ENCODE peak calls at places on chromosomes 1 and 21, in five cellular contexts. J, Z, A, V and U are unnamed samples. For H3K4me1, the result is how much of the 10 kb centered on the place peaks cover.

GRCh38 chr1:193486671-193487229 is 300.3 kb upstream of the B3GALT2 start:
- DNase-seq in A (no peak), V (no peak), Z (no peak), J (no peak), U (no peak)

GRCh38 chr1:208149776-208150514 is 94.2 kb downstream of the PLXNA2 start:
- DNase-seq in A (peak), J (peak), Z (no peak), V (peak), U (no peak)

GRCh38 chr1:220278991-220279390 is 6.7 kb upstream of the RAB3GAP2 start:
- DNase-seq in V (no peak), J (no peak), Z (peak), A (no peak), U (no peak)

GRCh38 chr1:156075158-156075557 is 7.1 kb downstream of the MEX3A start:
- DNase-seq in J (no peak), A (peak), V (peak), Z (no peak), U (no peak)

GRCh38 chr1:32345289-32345827 is 9.3 kb upstream of the MARCKSL1 start:
- DNase-seq in A (peak), J (no peak), V (no peak), Z (peak), U (no peak)

GRCh38 chr1:28122183-28122582 is 33.8 kb upstream of the EYA3 start:
- DNase-seq in Z (peak), A (no peak), V (no peak), J (no peak), U (no peak)

GRCh38 chr21:44966135-44967081 is 26.6 kb downstream of the SLX9 start:
- DNase-seq in A (no peak), Z (no peak), V (peak), J (peak), U (peak)

GRCh38 chr1:81978945-81979344 is 178.2 kb downstream of the ADGRL2 start:
- DNase-seq in Z (peak), V (no peak), A (no peak), J (no peak), U (no peak)

GRCh38 chr1:67571406-67571805 is 113.6 kb upstream of the GADD45A start:
- DNase-seq in J (no peak), V (no peak), Z (no peak), A (no peak), U (no peak)

GRCh38 chr21:29248124-29248523 is 50.6 kb upstream of the BACH1 start:
- DNase-seq in A (no peak), V (no peak), Z (no peak), J (no peak), U (no peak)

GRCh38 chr1:53047737-53048344 is 14.2 kb upstream of the PODN start:
- DNase-seq in A (peak), Z (peak), V (peak), J (no peak), U (no peak)

GRCh38 chr1:16727190-16728111 is 12.9 kb upstream of the RNU1-4 start:
- DNase-seq in J (no peak), A (no peak), Z (peak), V (peak), U (no peak)

GRCh38 chr1:93623875-93624274 is 57.8 kb downstream of the BCAR3 start:
- DNase-seq in V (no peak), A (no peak), Z (peak), J (no peak), U (no peak)

GRCh38 chr1:39158330-39159086 is 46.0 kb upstream of the MACF1 start:
- DNase-seq in A (peak), J (no peak), V (no peak), Z (peak), U (peak)

GRCh38 chr1:181479137-181479745 is 4.1 kb upstream of the CACNA1E start:
- DNase-seq in V (peak), Z (peak), A (peak), J (no peak), U (peak)

GRCh38 chr1:100502052-100502792 is 35.7 kb upstream of the GPR88 start:
- DNase-seq in J (no peak), Z (no peak), A (no peak), V (no peak), U (no peak)

GRCh38 chr1:148388260-148389026 is 94.7 kb downstream of the PPIAL4G start:
- DNase-seq in V (peak), A (peak), Z (peak), J (peak), U (peak)

GRCh38 chr1:25834894-25835293 is 15.1 kb downstream of the MTFR1L start:
- DNase-seq in A (no peak), V (peak), Z (no peak), J (no peak), U (no peak)

GRCh38 chr1:48047116-48047515 is 49.9 kb upstream of the TRABD2B start:
- DNase-seq in A (no peak), V (no peak), J (no peak), Z (peak), U (no peak)

GRCh38 chr1:160209041-160209655 is 4.0 kb downstream of the PEA15 start:
- DNase-seq in J (no peak), A (no peak), V (no peak), Z (no peak), U (no peak)

GRCh38 chr1:72013161-72013560 is 269.2 kb downstream of the NEGR1 start:
- DNase-seq in A (no peak), Z (no peak), J (no peak), V (no peak), U (no peak)

GRCh38 chr1:155192346-155193274 is 15.1 kb downstream of the THBS3 start:
- DNase-seq in Z (no peak), A (no peak), V (no peak), J (no peak), U (peak)

GRCh38 chr1:44676484-44677200 is 2.1 kb downstream of the ARMH1 start:
- DNase-seq in V (no peak), J (no peak), Z (peak), A (no peak), U (no peak)
- H3K4me1 ChIP-seq in V (under half), J (half or more), Z (under half), A (under half), U (half or more)

GRCh38 chr21:46390603-46391545 is 66.9 kb downstream of the PCNT start:
- DNase-seq in V (no peak), A (no peak), Z (no peak), J (no peak), U (peak)
- H3K4me1 ChIP-seq in V (under half), A (under half), Z (under half), J (under half), U (under half)

GRCh38 chr1:2529776-2530500 is at the start of gene HES5:
- DNase-seq in Z (no peak), J (peak), A (peak), V (peak), U (no peak)
- H3K4me1 ChIP-seq in Z (under half), J (half or more), A (under half), V (under half), U (half or more)

GRCh38 chr21:15063081-15063820 is 1.5 kb downstream of the NRIP1 start:
- DNase-seq in Z (peak), V (no peak), A (peak), J (no peak), U (no peak)
- H3K4me1 ChIP-seq in Z (under half), V (under half), A (under half), J (half or more), U (half or more)

GRCh38 chr1:203666621-203667020 is 40.0 kb downstream of the ATP2B4 start:
- DNase-seq in Z (no peak), V (no peak), J (no peak), A (no peak), U (no peak)
- H3K4me1 ChIP-seq in Z (under half), V (under half), J (half or more), A (under half), U (half or more)

GRCh38 chr1:204932573-204932909 is 61.9 kb downstream of the NFASC start:
- DNase-seq in J (no peak), Z (no peak), A (no peak), V (no peak), U (no peak)
- H3K4me1 ChIP-seq in J (under half), Z (under half), A (under half), V (under half), U (under half)

GRCh38 chr1:50701706-50702317 is 258.3 kb downstream of the FAF1 start:
- DNase-seq in J (no peak), V (no peak), Z (no peak), A (no peak), U (no peak)
- H3K4me1 ChIP-seq in J (under half), V (under half), Z (under half), A (under half), U (under half)

GRCh38 chr21:37472581-37472980 is 106.0 kb downstream of the DYRK1A start:
- DNase-seq in A (no peak), Z (no peak), V (peak), J (no peak), U (no peak)
- H3K4me1 ChIP-seq in A (under half), Z (under half), V (under half), J (half or more), U (under half)

DNA sequence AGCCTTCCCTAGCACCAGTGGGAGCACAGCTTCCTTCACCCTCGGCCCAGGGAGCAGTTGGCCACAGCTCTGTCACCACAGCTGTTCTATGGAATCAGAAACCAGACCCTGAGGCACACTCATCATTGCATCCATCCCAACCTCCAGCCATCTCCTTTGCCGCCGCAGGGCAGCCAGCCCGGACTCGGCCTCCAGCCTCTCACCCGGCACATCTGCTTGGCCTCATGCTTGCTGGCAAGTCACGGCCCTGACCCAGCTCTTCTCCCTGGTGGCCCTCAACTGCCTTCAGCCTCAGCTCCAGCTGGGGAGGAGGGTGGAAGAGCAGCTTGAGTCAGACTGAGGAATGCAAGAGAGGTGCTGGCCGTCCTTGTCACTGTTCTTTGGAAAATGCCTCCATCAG is 59.8 kb downstream of the TOR1AIP2 start:
- DNase-seq in J (peak), Z (no peak), V (peak), A (no peak), U (no peak)
- H3K4me1 ChIP-seq in J (under half), Z (under half), V (under half), A (under half), U (under half)